ENCODE peak calls at places on chromosome 13, in seven cellular contexts. B is IMR-90, J is mesendoderm, G is neuronal stem cell, I is H1, Y is H9, O is trophoblast cell. E is an unnamed sample. For H3K4me1, the result is how much of the 10 kb centered on the place peaks cover.

GRCh38 chr13:42930136-42930535 is 61.9 kb downstream of the EPSTI1 start:
- DNase-seq in Y (no peak), O (peak), G (no peak), J (no peak), I (no peak), B (no peak), E (no peak)

GRCh38 chr13:40316301-40316700 is 350.1 kb downstream of the FOXO1 start:
- DNase-seq in B (no peak), I (no peak), G (no peak), J (no peak), O (no peak), Y (no peak), E (no peak)

GRCh38 chr13:42388326-42388725 is 116.4 kb downstream of the AKAP11 start:
- DNase-seq in G (no peak), I (no peak), B (no peak), O (no peak), J (no peak), Y (no peak), E (no peak)

GRCh38 chr13:34344761-34345600 is 527.0 kb downstream of the RFC3 start:
- DNase-seq in B (no peak), J (peak), O (no peak), I (no peak), G (no peak), Y (no peak), E (no peak)

GRCh38 chr13:30915691-30916541 is 9.8 kb downstream of the MEDAG start:
- DNase-seq in G (no peak), B (no peak), Y (no peak), O (no peak), I (no peak), J (no peak), E (no peak)

GRCh38 chr13:29702912-29703351 is 107.4 kb upstream of the SLC7A1 start:
- DNase-seq in G (no peak), Y (peak), O (peak), B (peak), J (peak), I (peak), E (peak)

GRCh38 chr13:45209229-45209628 is 8.4 kb upstream of the KCTD4 start:
- DNase-seq in O (peak), Y (no peak), J (no peak), G (no peak), I (no peak), B (peak), E (peak)

GRCh38 chr13:74093691-74094090 is 40.5 kb downstream of the KLF12 start:
- DNase-seq in B (peak), I (no peak), G (no peak), O (no peak), Y (no peak), J (no peak), E (no peak)

GRCh38 chr13:48263196-48263595 is 30.2 kb downstream of the ITM2B start:
- DNase-seq in Y (no peak), G (no peak), I (no peak), B (no peak), O (no peak), J (peak), E (no peak)

GRCh38 chr13:26575244-26575643 is 17.8 kb downstream of the WASF3 start:
- DNase-seq in Y (no peak), O (no peak), J (no peak), I (no peak), G (no peak), B (peak), E (peak)

GRCh38 chr13:32253911-32254399 is 61.2 kb downstream of the ZAR1L start:
- DNase-seq in B (no peak), Y (no peak), O (no peak), I (no peak), G (no peak), J (no peak), E (no peak)

GRCh38 chr13:91369432-91369831 is 21.9 kb downstream of the MIR17HG start:
- DNase-seq in B (peak), G (no peak), I (no peak), J (peak), Y (no peak), O (no peak), E (peak)

GRCh38 chr13:25977216-25977615 is 74.6 kb downstream of the SHISA2 start:
- DNase-seq in I (peak), B (no peak), G (no peak), J (peak), Y (peak), O (peak), E (no peak)

GRCh38 chr13:114143806-114144605 is 11.6 kb upstream of the RASA3 start:
- DNase-seq in I (no peak), J (peak), G (no peak), O (no peak), B (no peak), Y (peak), E (no peak)

GRCh38 chr13:114145722-114146121 is 13.3 kb upstream of the RASA3 start:
- DNase-seq in O (no peak), Y (no peak), I (no peak), G (no peak), B (no peak), J (no peak), E (no peak)

GRCh38 chr13:114145256-114145655 is 12.8 kb upstream of the RASA3 start:
- DNase-seq in Y (no peak), G (no peak), J (no peak), B (no peak), I (no peak), O (no peak), E (no peak)

GRCh38 chr13:114146173-114146572 is 13.8 kb upstream of the RASA3 start:
- DNase-seq in G (no peak), O (no peak), B (no peak), J (no peak), Y (no peak), I (no peak), E (no peak)

GRCh38 chr13:114144606-114145244 is 12.3 kb upstream of the RASA3 start:
- DNase-seq in Y (no peak), B (no peak), J (no peak), I (no peak), O (no peak), G (no peak), E (no peak)
- H3K4me1 ChIP-seq in Y (under half), B (under half), J (under half), I (under half), O (under half), G (under half), E (under half)

GRCh38 chr13:59261928-59262488 is 901.7 kb downstream of the DIAPH3 start:
- DNase-seq in Y (peak), J (peak), B (peak), G (no peak), O (peak), I (no peak), E (no peak)

GRCh38 chr13:59263531-59263930 is 900.2 kb downstream of the DIAPH3 start:
- DNase-seq in B (no peak), G (no peak), O (no peak), J (no peak), I (no peak), Y (no peak), E (no peak)

DNA sequence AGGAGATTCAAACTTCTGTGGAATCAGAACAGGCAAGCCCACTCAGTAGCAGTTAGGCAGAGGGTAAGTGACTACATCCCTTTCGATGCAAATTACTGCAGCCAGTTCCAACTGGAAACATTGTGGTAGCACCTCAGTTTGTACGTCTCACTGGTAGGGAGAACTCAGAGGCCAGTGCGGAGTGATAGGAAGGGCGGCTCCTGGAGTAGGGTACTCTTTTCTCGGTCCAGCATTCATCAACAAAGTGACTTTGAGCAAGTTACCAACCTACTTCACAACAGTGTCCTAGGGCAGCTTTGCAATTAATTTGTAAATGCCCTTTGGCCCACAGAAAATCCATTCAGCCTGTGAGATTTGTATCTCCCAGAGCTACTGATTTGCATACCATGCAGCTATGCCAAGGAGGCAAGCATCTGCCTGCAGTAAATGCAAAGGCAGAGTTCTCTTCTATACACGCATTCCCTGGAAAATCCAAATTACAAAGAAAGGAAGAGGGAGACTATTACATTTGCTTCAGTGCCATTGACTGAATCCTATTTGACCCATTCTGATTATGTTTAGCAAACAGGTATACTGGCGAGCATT is 904.2 kb downstream of the DIAPH3 start:
- DNase-seq in O (no peak), G (no peak), I (no peak), J (peak), B (no peak), Y (peak), E (no peak)
- H3K18ac ChIP-seq in O (no peak), G (no peak), I (no peak), J (no peak), B (no peak), Y (no peak), E (no peak)

GRCh38 chr13:113762538-113762937 is 3.5 kb downstream of the TMEM255B start:
- DNase-seq in G (no peak), I (no peak), B (no peak), J (peak), Y (no peak), O (no peak), E (no peak)
- H3K4me1 ChIP-seq in G (under half), I (under half), B (under half), J (under half), Y (under half), O (under half), E (under half)

GRCh38 chr13:75760182-75760981 is 124.3 kb downstream of the LMO7 start:
- DNase-seq in B (peak), G (no peak), I (no peak), Y (no peak), J (no peak), O (peak), E (no peak)

GRCh38 chr13:75761373-75761772 is 125.2 kb downstream of the LMO7 start:
- DNase-seq in B (no peak), G (no peak), J (no peak), O (no peak), I (no peak), Y (no peak), E (no peak)

GRCh38 chr13:75762066-75762937 is 126.2 kb downstream of the LMO7 start:
- DNase-seq in Y (no peak), J (no peak), G (no peak), I (no peak), B (peak), O (peak), E (no peak)

GRCh38 chr13:75757336-75757735 is 121.2 kb downstream of the LMO7 start:
- DNase-seq in O (no peak), Y (no peak), I (no peak), J (no peak), G (no peak), B (no peak), E (no peak)

DNA sequence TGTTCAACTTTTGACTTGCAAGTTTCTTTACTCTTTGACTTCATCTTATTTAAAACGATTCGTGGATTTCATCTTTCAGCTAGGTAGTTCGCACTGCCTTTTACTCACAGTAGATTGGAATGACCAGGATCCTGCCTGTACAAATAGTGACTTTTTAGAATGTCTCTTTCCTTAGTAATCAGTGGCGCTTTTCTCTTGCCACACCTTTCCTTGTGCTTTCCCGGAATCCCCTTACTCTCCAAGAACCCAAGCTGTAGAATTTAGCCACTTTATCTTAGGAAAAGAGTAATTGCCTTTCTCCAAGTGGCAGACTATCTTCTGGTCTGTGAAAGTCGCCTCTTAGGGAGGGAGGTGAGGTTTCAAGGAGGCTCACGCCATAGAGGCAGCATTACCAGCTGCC is 123.4 kb downstream of the LMO7 start:
- DNase-seq in I (no peak), J (no peak), G (no peak), B (no peak), Y (no peak), O (peak), E (no peak)
- H3K18ac ChIP-seq in I (no peak), J (no peak), G (no peak), B (no peak), Y (no peak), O (no peak), E (no peak)

GRCh38 chr13:113766035-113766800 is 7.2 kb downstream of the TMEM255B start:
- DNase-seq in B (no peak), I (no peak), J (no peak), Y (no peak), G (no peak), O (no peak), E (no peak)

GRCh38 chr13:113769106-113769505 is 10.1 kb downstream of the TMEM255B start:
- DNase-seq in O (no peak), Y (no peak), G (no peak), I (no peak), B (no peak), J (no peak), E (no peak)

GRCh38 chr13:113769881-113770280 is 10.9 kb downstream of the TMEM255B start:
- DNase-seq in O (no peak), I (no peak), J (no peak), G (no peak), B (no peak), Y (no peak), E (no peak)

GRCh38 chr13:113767366-113767765 is 8.3 kb downstream of the TMEM255B start:
- DNase-seq in O (no peak), B (no peak), Y (no peak), G (no peak), I (no peak), J (no peak), E (no peak)

DNA sequence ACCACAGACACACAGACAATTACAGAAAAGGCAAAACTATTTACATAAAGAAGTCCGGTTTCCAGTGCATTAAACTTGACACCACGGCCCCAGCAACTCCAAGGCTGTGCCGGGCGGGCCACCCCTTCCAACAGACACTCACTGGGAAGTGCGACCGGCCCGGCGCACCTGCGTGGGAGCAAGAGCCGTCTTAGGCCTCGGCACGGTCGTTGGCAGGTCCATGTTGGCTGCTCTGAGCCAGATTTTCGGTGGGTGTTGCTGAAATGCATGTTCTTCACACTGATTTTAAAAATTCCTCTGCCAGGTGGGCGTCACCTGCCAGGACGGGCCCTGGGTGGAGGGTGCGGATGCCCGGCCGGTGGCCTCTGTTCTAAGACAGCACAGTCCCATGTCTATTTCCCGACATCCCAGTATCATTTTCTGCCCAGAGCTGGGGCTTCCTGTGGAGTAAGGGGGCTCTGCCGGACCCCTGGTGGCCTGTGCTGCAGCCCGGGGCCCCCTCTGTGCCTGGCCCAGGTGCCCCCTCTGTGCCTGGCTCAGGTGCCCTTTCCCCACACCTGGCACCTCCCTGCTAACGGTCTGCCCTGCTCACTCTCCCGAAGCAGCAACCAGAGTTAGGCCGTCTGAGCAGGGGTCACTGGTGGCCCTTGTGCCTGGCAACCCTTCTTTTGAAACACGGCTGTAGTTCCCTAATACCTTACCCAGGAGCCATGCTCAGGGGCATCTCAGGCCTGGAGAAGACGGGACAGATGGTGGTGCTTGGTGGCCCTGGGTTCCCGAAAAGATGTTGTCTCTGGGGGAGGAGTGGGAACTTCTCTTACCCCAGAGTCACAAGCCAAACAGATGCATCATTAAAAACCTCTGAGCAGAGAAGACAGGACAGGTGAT is 9.2 kb downstream of the TMEM255B start:
- DNase-seq in G (no peak), I (no peak), Y (no peak), O (no peak), J (no peak), B (no peak), E (no peak)
- H3K4me1 ChIP-seq in G (under half), I (under half), Y (under half), O (under half), J (under half), B (under half), E (under half)

GRCh38 chr13:21361123-21361522 is 98.0 kb downstream of the ZDHHC20 start:
- DNase-seq in Y (no peak), J (no peak), O (no peak), G (no peak), I (no peak), B (no peak), E (no peak)
- H3K18ac ChIP-seq in Y (no peak), J (no peak), O (no peak), G (no peak), I (no peak), B (no peak), E (no peak)

DNA sequence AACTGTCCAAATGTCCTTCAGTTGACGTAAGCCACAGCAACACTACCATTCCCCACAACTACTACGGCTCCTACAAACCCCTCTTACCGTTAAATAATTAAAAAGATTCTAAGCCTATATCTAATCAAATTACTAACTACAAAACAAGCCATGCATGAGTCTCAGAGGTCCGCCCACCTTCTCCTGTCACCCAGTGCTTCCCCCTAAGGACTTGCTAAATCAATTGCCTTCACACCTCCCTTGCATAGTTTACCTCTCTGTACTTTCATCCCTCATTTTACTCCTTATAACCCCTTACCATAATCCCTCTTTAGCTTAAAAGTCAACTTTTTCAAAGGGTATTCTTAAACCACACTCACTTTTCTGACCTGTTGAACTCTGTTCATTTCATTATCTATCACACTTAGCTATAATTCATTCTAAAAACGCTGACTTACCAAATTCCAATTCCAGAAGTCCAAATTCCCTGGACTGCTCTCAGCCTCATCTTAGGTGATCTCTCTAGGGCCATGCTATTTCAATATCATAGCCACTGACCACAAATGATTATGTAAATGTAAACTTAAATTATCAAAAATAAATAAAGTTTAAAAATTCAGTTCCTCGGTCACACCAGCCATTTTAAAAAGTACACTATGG is 187.8 kb downstream of the DIAPH3 start:
- DNase-seq in I (no peak), Y (no peak), O (no peak), G (no peak), B (no peak), J (peak), E (no peak)
- H3K4me1 ChIP-seq in I (under half), Y (under half), O (under half), G (under half), B (under half), J (under half), E (under half)

GRCh38 chr13:112062619-112063308 is 4.2 kb upstream of the SOX1 start:
- DNase-seq in B (no peak), G (no peak), J (peak), O (no peak), I (no peak), Y (peak), E (no peak)
- H3K18ac ChIP-seq in B (no peak), G (peak), J (no peak), O (no peak), I (no peak), Y (no peak), E (no peak)